ENCODE peak calls at places on chromosomes 13 and 19, in four cellular contexts. L is GM12878, S is SK-N-SH, Y is HepG2. O is an unnamed sample.

GRCh38 chr13:34258646-34259386 is 440.9 kb downstream of the RFC3 start:
- DNase-seq in L (no peak), S (peak), Y (no peak), O (no peak)

GRCh38 chr13:46124967-46125933 is 20.4 kb upstream of the CPB2 start:
- DNase-seq in L (no peak), S (no peak), Y (no peak), O (no peak)

GRCh38 chr13:49082653-49083536 is 107.2 kb downstream of the FNDC3A start:
- DNase-seq in L (peak), S (no peak), Y (no peak), O (no peak)

GRCh38 chr13:45925151-45925550 is 73.6 kb upstream of the SIAH3 start:
- DNase-seq in L (no peak), S (no peak), Y (no peak), O (no peak)

GRCh38 chr13:73275163-73275562 is 216.4 kb downstream of the KLF5 start:
- DNase-seq in L (no peak), S (no peak), Y (no peak), O (no peak)

GRCh38 chr19:30662211-30662861 is 290.2 kb downstream of the ZNF536 start:
- DNase-seq in L (no peak), S (no peak), Y (peak), O (no peak)

GRCh38 chr19:1624458-1624857 is 19.2 kb upstream of the UQCR11 start:
- DNase-seq in L (no peak), S (peak), Y (peak), O (peak)

GRCh38 chr13:105817011-105817410 is 718.5 kb downstream of the EFNB2 start:
- DNase-seq in L (no peak), S (no peak), Y (no peak), O (no peak)

GRCh38 chr19:37583340-37583739 is 11.3 kb downstream of the ZNF571 start:
- DNase-seq in L (no peak), S (no peak), Y (no peak), O (no peak)

GRCh38 chr19:19538077-19538764 is at the start of gene CILP2:
- DNase-seq in L (no peak), S (peak), Y (no peak), O (no peak)

GRCh38 chr13:95185851-95186250 is 115.4 kb downstream of the ABCC4 start:
- DNase-seq in L (no peak), S (no peak), Y (no peak), O (no peak)

GRCh38 chr13:89920461-89920860 is 1427.0 kb upstream of the MIR17HG start:
- DNase-seq in L (no peak), S (no peak), Y (no peak), O (no peak)

GRCh38 chr19:40692212-40692551 is 1.7 kb upstream of the NUMBL start:
- DNase-seq in L (no peak), S (no peak), Y (no peak), O (no peak)

GRCh38 chr13:102584423-102584822 is 12.4 kb upstream of the TPP2 start:
- DNase-seq in L (no peak), S (no peak), Y (no peak), O (no peak)

GRCh38 chr13:56713656-56714055 is 427.1 kb upstream of the PRR20A start:
- DNase-seq in L (no peak), S (no peak), Y (no peak), O (no peak)

GRCh38 chr19:18603255-18603957 is 3.2 kb downstream of the CRLF1 start:
- DNase-seq in L (no peak), S (peak), Y (no peak), O (no peak)

GRCh38 chr19:2618611-2619010 is 83.9 kb downstream of the GNG7 start:
- DNase-seq in L (no peak), S (no peak), Y (no peak), O (no peak)

GRCh38 chr13:87331178-87331577 is 340.0 kb upstream of the SLITRK5 start:
- DNase-seq in L (no peak), S (no peak), Y (no peak), O (no peak)

GRCh38 chr13:44015808-44016207 is 136.1 kb downstream of the LACC1 start:
- DNase-seq in L (no peak), S (no peak), Y (no peak), O (peak)

GRCh38 chr19:15297416-15298224 is 34.7 kb downstream of the BRD4 start:
- DNase-seq in L (no peak), S (no peak), Y (peak), O (peak)

GRCh38 chr13:89490661-89491060 is 1819.5 kb downstream of the SLITRK5 start:
- DNase-seq in L (no peak), S (no peak), Y (no peak), O (no peak)

DNA sequence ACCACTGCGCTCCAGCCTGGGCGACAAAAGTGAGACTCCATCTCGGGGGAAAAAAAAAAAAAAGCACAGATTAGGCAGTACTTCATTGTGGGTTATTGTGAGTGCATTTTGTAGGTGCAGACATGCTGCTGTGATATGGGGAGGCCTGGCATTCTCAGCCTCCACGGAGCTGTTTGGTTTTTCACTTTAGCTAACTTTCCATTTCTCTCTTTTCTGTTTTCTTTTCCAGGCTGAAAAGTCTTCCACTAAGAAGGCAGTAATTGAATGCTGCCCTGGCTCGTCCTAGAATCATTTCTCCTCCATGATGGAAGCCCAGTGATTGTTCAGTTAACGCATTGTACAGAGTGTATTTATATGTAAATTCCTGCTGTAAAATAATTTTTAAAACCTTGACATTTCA is 2.0 kb upstream of the WDR88 start:
- DNase-seq in L (no peak), S (no peak), Y (no peak), O (no peak)
- H3K4me2 ChIP-seq in L (no peak), S (no peak), Y (no peak), O (no peak)

DNA sequence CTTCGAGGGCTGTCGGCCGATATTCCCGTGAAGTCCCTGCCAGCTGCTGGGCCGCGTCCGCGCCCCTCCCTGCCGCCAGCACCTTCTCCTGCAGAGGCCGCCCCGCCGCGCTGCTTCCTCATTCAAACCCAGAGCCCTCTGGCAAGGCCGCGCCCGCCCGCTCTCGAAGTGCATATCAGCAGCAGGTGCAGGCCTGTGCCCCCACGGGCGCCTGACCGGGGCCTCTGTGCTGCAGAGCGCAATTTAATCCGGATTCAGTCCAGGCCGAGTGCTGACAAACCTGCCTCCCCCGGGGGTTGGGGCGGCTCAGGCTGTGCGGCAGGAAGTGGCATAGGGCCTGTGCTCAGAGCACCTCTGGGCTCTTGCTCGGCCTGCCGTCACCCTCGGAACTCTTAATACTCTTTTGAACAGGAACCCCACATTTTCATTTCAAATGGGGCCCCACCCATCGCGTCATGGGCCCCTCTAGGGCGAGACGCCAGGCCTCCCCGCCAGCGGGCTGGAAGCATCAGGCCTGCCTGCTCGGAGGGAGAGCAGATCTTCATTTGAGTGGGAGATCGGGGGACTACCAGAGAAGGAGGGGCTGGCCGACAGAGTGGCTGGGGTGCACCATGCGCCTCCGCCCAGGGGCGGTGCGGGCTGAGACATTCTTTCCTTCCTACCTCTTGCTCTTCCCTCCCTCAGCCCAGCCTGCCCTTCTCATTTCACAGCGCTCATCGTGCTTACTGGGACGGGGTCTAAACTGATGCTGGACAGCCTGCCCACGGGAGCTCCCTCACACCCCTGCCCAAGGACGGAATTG is 125.7 kb downstream of the TNFRSF19 start:
- DNase-seq in L (no peak), S (no peak), Y (no peak), O (no peak)
- TF ChIP-seq PBX3 in L (no peak), S (no peak), Y (no peak), O (no peak)

DNA sequence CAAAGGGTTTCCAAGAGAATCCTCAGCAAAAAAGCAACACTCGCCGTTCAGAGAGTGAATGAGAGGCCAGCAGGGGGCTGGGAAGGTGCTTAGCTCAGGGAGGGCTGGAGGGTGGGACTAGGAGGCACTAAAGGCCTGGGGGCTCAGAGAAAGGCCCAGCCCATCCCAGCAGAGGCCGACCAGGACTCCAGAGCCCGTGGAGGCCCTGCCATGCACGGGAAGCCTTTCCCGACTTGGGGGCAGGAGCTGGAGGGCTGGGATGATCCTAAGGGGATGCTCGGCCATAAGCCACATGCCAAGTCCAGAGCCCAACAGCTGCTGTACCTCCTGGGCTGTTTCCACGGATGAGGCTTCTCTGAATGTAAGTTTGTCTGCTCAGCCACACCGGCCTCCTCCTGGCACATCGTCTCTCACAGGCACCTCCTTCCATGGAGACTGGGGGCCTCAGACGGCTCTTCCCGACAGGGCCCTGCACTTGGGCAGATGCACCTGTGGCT is 19.5 kb downstream of the RASA3 start:
- DNase-seq in L (no peak), S (no peak), Y (no peak), O (no peak)
- H3K4me2 ChIP-seq in L (no peak), S (no peak), Y (no peak), O (no peak)

DNA sequence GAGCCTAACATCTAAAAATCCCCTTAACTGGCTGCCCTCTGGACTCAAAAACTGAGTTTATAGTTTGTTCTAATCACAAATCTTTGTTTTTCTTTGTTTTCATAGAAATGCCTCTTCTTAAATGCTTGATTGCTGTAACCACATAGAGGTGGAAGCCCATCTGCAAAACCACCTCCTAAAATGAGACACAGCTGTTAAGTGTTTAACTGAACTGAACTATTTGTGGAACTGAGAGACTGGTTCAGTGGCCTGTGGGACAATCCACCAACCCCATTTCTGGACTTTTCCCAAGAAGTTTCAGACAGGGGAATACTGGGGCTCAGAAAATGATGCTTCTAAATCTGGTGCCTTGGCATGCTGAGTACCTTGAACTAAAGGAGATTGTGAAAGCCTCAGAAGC is 50.9 kb upstream of the TM9SF2 start:
- DNase-seq in L (no peak), S (no peak), Y (no peak), O (no peak)
- TF ChIP-seq PBX3 in L (no peak), S (no peak), Y (no peak), O (no peak)

O was measured in A549.